ENCODE peak calls at places on chromosome 22, in four cellular contexts. W is K562; Y is naive thymus-derived CD4-positive, alpha-beta T cell; T is AG10803. N is an unnamed sample.

GRCh38 chr22:44714703-44715350 is 12.8 kb downstream of the PRR5 start:
- DNase-seq in Y (no peak), T (no peak), W (no peak), N (no peak)

GRCh38 chr22:21690401-21690801 is 24.6 kb downstream of the PPIL2 start:
- DNase-seq in Y (no peak), T (no peak), W (no peak), N (no peak)

GRCh38 chr22:27682438-27682837 is 119.1 kb downstream of the MN1 start:
- DNase-seq in W (peak), Y (no peak), T (no peak), N (no peak)

GRCh38 chr22:25777870-25778269 is 35.9 kb downstream of the MYO18B start:
- DNase-seq in T (peak), W (peak), Y (no peak), N (no peak)

GRCh38 chr22:28146401-28147304 is 227.6 kb upstream of the PITPNB start:
- DNase-seq in W (no peak), Y (no peak), T (peak), N (no peak)

GRCh38 chr22:24367841-24368240 is 59.6 kb upstream of the ADORA2A start:
- DNase-seq in W (no peak), Y (no peak), T (peak), N (no peak)

GRCh38 chr22:26619510-26619909 is 1.7 kb upstream of the CRYBB1 start:
- DNase-seq in Y (no peak), W (no peak), T (no peak), N (no peak)

GRCh38 chr22:18113680-18114394 is 3.2 kb downstream of the TUBA8 start:
- DNase-seq in T (no peak), Y (no peak), W (no peak), N (no peak)

GRCh38 chr22:32880906-32881596 is 79.5 kb downstream of the TIMP3 start:
- DNase-seq in W (peak), Y (peak), T (no peak), N (peak)

GRCh38 chr22:38828191-38828590 is 15.6 kb downstream of the NPTXR start:
- DNase-seq in W (no peak), T (no peak), Y (no peak), N (no peak)

GRCh38 chr22:38829485-38829884 is 14.3 kb downstream of the NPTXR start:
- DNase-seq in W (no peak), T (no peak), Y (no peak), N (no peak)

GRCh38 chr22:38830026-38830844 is 13.6 kb downstream of the NPTXR start:
- DNase-seq in W (no peak), Y (no peak), T (no peak), N (no peak)

GRCh38 chr22:38827510-38827909 is 16.3 kb downstream of the NPTXR start:
- DNase-seq in Y (no peak), W (no peak), T (no peak), N (no peak)

DNA sequence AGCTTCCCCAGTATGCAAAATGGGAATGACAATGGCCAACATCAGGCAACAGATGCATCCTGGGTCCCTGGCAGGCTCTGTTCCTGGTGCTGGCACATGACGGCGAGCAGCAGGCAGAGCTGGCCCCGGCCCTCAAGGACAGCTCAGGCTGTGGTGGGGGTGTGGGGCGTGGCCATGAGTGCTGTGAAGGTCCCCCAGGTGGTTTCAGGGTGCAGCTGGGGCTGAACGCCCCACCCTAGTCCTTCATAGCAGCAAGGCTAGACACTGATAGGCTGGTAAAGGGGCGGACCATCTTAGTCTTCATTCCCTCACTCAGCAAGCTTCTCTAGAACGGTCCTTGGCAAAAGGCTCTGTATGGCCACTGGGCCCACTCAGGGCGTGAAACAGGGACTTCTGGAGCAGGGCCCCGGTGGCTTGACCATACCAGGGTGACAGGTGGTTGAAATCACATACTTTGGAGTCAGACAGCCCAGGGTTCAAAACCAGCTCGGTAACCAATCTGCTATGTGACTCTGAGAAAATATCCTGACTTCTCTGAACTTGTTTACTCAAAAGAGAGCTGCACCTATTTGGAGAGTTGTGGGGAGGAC is 15.1 kb downstream of the NPTXR start:
- DNase-seq in W (no peak), Y (no peak), T (no peak), N (no peak)
- H3K4me3 ChIP-seq in W (no peak), Y (no peak), T (no peak), N (no peak)

GRCh38 chr22:19132693-19133400 is 1.7 kb downstream of the TSSK2 start:
- DNase-seq in W (no peak), Y (no peak), T (no peak), N (no peak)

GRCh38 chr22:19131685-19132015 is 542 bp downstream of the TSSK2 start:
- DNase-seq in Y (no peak), T (no peak), W (no peak), N (no peak)

GRCh38 chr22:19129871-19130270 is 1.2 kb upstream of the TSSK2 start:
- DNase-seq in W (no peak), Y (no peak), T (no peak), N (no peak)

GRCh38 chr22:19132153-19132552 is 1.0 kb downstream of the TSSK2 start:
- DNase-seq in T (no peak), Y (no peak), W (no peak), N (no peak)

GRCh38 chr22:19130959-19131684 is at the start of gene TSSK2:
- DNase-seq in Y (no peak), T (no peak), W (no peak), N (no peak)
- H3K4me3 ChIP-seq in Y (no peak), T (no peak), W (no peak), N (no peak)

GRCh38 chr22:19772673-19773469 is 12.3 kb downstream of the TBX1 start:
- DNase-seq in W (peak), Y (no peak), T (no peak), N (no peak)
- H3K4me3 ChIP-seq in W (no peak), Y (no peak), T (no peak), N (no peak)

GRCh38 chr22:49958961-49959781 is 1.4 kb upstream of the PIM3 start:
- DNase-seq in W (peak), T (no peak), Y (no peak), N (no peak)
- H3K4me3 ChIP-seq in W (peak), T (peak), Y (peak), N (peak)

GRCh38 chr22:46852771-46853170 is 90.3 kb downstream of the TBC1D22A start:
- DNase-seq in W (no peak), Y (no peak), T (no peak), N (no peak)
- H3K4me3 ChIP-seq in W (no peak), Y (no peak), T (no peak), N (no peak)